ENCODE peak calls at places on chromosomes 12 and 14, in seven cellular contexts. V is neuronal stem cell, K is mesendoderm, A is IMR-90, I is H1, O is H9, H is trophoblast cell. W is an unnamed sample.

GRCh38 chr12:15601210-15601800 is 187.9 kb downstream of the EPS8 start:
- DNase-seq in H (peak; percentile 8), K (no peak), I (no peak), V (no peak), A (peak; percentile 92), O (no peak), W (peak; percentile 52)

GRCh38 chr14:38948576-38948975 is 154.5 kb downstream of the SEC23A start:
- DNase-seq in H (no peak), V (no peak), A (no peak), K (no peak), O (no peak), I (no peak), W (no peak)

GRCh38 chr14:93905623-93906022 is 21.5 kb upstream of the FAM181A start:
- DNase-seq in K (peak; percentile 53), I (no peak), V (no peak), H (no peak), O (no peak), A (no peak), W (no peak)

GRCh38 chr12:74741113-74741512 is 203.5 kb downstream of the ATXN7L3B start:
- DNase-seq in A (no peak), H (no peak), K (no peak), V (no peak), O (no peak), I (no peak), W (no peak)

GRCh38 chr12:89350661-89351488 is 1.4 kb downstream of the DUSP6 start:
- DNase-seq in A (no peak), K (peak; percentile 23), V (no peak), O (no peak), H (no peak), I (no peak), W (peak; percentile 42)

GRCh38 chr12:79548525-79548924 is 142.2 kb downstream of the PAWR start:
- DNase-seq in K (peak; percentile 21), V (no peak), H (no peak), A (no peak), I (no peak), O (no peak), W (no peak)

GRCh38 chr14:63544641-63545234 is 1.6 kb upstream of the PPP2R5E start:
- DNase-seq in V (no peak), H (no peak), K (no peak), A (peak; percentile 41), O (no peak), I (no peak), W (peak; percentile 22)

GRCh38 chr12:27025116-27025515 is 2.8 kb downstream of the MED21 start:
- DNase-seq in H (no peak), I (no peak), V (no peak), O (no peak), K (no peak), A (peak; percentile 15), W (no peak)

GRCh38 chr12:55829967-55830600 is 697 bp upstream of the DNAJC14 start:
- DNase-seq in K (peak; percentile 71), A (no peak), O (peak; percentile 70), I (no peak), V (no peak), H (no peak), W (no peak)

GRCh38 chr12:57610553-57611115 is 601 bp upstream of the ARHGEF25 start:
- DNase-seq in I (no peak), H (no peak), O (no peak), A (no peak), K (no peak), V (no peak), W (no peak)

GRCh38 chr12:101698782-101699347 is 1.4 kb downstream of the CHPT1 start:
- DNase-seq in H (no peak), V (no peak), O (no peak), K (peak; percentile 18), A (peak; percentile 12), I (no peak), W (peak; percentile 46)

GRCh38 chr14:57479197-57479596 is 14.5 kb downstream of the CCDC198 start:
- DNase-seq in O (no peak), A (no peak), I (no peak), K (no peak), H (no peak), V (no peak), W (no peak)
- H3K23ac ChIP-seq in O (no peak overlapping the region), A (no peak overlapping the region), I (no peak overlapping the region), K (no peak overlapping the region), H (no peak overlapping the region), V (no peak overlapping the region), W (no peak overlapping the region)

GRCh38 chr12:42990387-42990786 is 400.8 kb upstream of the PRICKLE1 start:
- DNase-seq in O (no peak), H (peak; percentile 43), I (no peak), V (no peak), K (peak; percentile 51), A (no peak), W (no peak)

GRCh38 chr12:42982828-42983227 is 393.3 kb upstream of the PRICKLE1 start:
- DNase-seq in H (no peak), K (no peak), V (no peak), A (no peak), I (no peak), O (no peak), W (no peak)

GRCh38 chr12:42981379-42981778 is 391.8 kb upstream of the PRICKLE1 start:
- DNase-seq in K (peak; percentile 64), O (no peak), A (peak; percentile 77), V (no peak), I (no peak), H (no peak), W (peak; percentile 83)

GRCh38 chr12:42985506-42985905 is 396.0 kb upstream of the PRICKLE1 start:
- DNase-seq in V (peak; percentile 40), I (peak; percentile 46), O (peak; percentile 79), A (peak; percentile 58), K (peak; percentile 99), H (no peak), W (peak; percentile 66)

GRCh38 chr12:42987216-42987631 is 397.7 kb upstream of the PRICKLE1 start:
- DNase-seq in A (no peak), I (no peak), O (no peak), V (no peak), K (no peak), H (no peak), W (no peak)
- H3K4me2 ChIP-seq in A (no peak overlapping the region), I (no peak overlapping the region), O (no peak overlapping the region), V (no peak overlapping the region), K (no peak overlapping the region), H (no peak overlapping the region), W (no peak overlapping the region)

GRCh38 chr14:51733147-51733546 is 81.4 kb downstream of the FRMD6 start:
- DNase-seq in O (no peak), V (no peak), K (no peak), I (no peak), A (no peak), H (no peak), W (no peak)

GRCh38 chr14:51730094-51730493 is 78.4 kb downstream of the FRMD6 start:
- DNase-seq in V (no peak), H (no peak), K (no peak), I (no peak), O (no peak), A (no peak), W (no peak)

GRCh38 chr14:51727526-51727925 is 75.8 kb downstream of the FRMD6 start:
- DNase-seq in K (no peak), V (no peak), H (no peak), A (peak; percentile 7), O (no peak), I (no peak), W (no peak)

GRCh38 chr14:51732494-51733080 is 80.9 kb downstream of the FRMD6 start:
- DNase-seq in O (no peak), V (no peak), H (no peak), A (no peak), I (no peak), K (no peak), W (no peak)

DNA sequence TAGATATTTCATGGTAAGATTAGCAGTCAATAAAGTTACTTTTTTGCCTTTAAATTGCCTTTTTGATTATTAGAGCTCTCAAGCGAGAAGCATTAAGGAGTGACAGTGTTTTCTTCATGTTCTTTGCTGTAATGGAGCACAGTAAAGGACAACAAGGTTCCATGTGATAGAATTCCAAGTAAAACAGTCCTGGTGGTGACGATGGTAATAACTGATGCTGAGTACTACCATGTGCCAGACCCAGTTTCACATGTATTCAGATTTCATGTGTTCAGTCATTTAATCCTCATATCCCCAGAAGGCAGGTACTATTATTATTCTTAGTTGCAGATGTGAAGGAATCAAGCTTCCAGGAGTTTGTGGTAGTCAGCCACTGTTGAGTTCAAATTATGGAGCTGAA is 79.0 kb downstream of the FRMD6 start:
- DNase-seq in O (no peak), I (no peak), A (peak; percentile 1), H (no peak), V (no peak), K (no peak), W (no peak)
- H3K23ac ChIP-seq in O (no peak overlapping the region), I (no peak overlapping the region), A (no peak overlapping the region), H (no peak overlapping the region), V (no peak overlapping the region), K (no peak overlapping the region), W (no peak overlapping the region)

GRCh38 chr14:73612339-73613045 is at the start of gene ACOT6:
- DNase-seq in K (peak; percentile 86), A (peak; percentile 64), V (peak; percentile 64), O (peak; percentile 90), H (peak; percentile 69), I (no peak), W (peak; percentile 72)
- H3K4me2 ChIP-seq in K (peak within 1 kb of the TSS; percentile 83), A (peak within 1 kb of the TSS; percentile 77), V (peak within 1 kb of the TSS; percentile 80), O (peak within 1 kb of the TSS; percentile 61), H (peak within 1 kb of the TSS; percentile 87), I (peak within 1 kb of the TSS; percentile 40), W (peak within 1 kb of the TSS; percentile 85)

GRCh38 chr12:91690521-91690920 is 455.1 kb downstream of the BTG1 start:
- DNase-seq in A (no peak), O (no peak), H (no peak), K (no peak), I (no peak), V (no peak), W (no peak)
- H3K23ac ChIP-seq in A (no peak overlapping the region), O (no peak overlapping the region), H (no peak overlapping the region), K (no peak overlapping the region), I (no peak overlapping the region), V (no peak overlapping the region), W (no peak overlapping the region)

W was measured in mesenchymal stem cell.